ENCODE peak calls at places on chromosomes 13 and 19, in seven cellular contexts. One of them, this sample, is unnamed.

GRCh38 chr19:43688059-43688763 is 18.2 kb upstream of the PLAUR start:
- DNase-seq in endodermal cell: no peak
- DNase-seq in heart right ventricle: no peak
- DNase-seq in foreskin fibroblast: no peak
- DNase-seq in omental fat pad: no peak
- DNase-seq in midbrain: no peak
- DNase-seq in dorsolateral prefrontal cortex: no peak
- DNase-seq in this sample: no peak

GRCh38 chr13:66665991-66666390 is 564.1 kb downstream of the PCDH9 start:
- DNase-seq in midbrain: peak
- DNase-seq in foreskin fibroblast: peak
- DNase-seq in dorsolateral prefrontal cortex: peak
- DNase-seq in endodermal cell: peak
- DNase-seq in omental fat pad: no peak
- DNase-seq in heart right ventricle: no peak
- DNase-seq in this sample: peak

GRCh38 chr13:95546919-95547318 is 5.6 kb upstream of the CLDN10 start:
- DNase-seq in heart right ventricle: no peak
- DNase-seq in foreskin fibroblast: no peak
- DNase-seq in omental fat pad: no peak
- DNase-seq in endodermal cell: peak
- DNase-seq in dorsolateral prefrontal cortex: no peak
- DNase-seq in midbrain: no peak
- DNase-seq in this sample: no peak

GRCh38 chr13:60369242-60369641 is 27.8 kb upstream of the TDRD3 start:
- DNase-seq in heart right ventricle: no peak
- DNase-seq in dorsolateral prefrontal cortex: no peak
- DNase-seq in omental fat pad: no peak
- DNase-seq in endodermal cell: no peak
- DNase-seq in midbrain: no peak
- DNase-seq in foreskin fibroblast: peak
- DNase-seq in this sample: peak

GRCh38 chr19:46886546-46887239 is 25.9 kb downstream of the ARHGAP35 start:
- DNase-seq in foreskin fibroblast: no peak
- DNase-seq in dorsolateral prefrontal cortex: no peak
- DNase-seq in endodermal cell: no peak
- DNase-seq in midbrain: no peak
- DNase-seq in heart right ventricle: no peak
- DNase-seq in omental fat pad: no peak
- DNase-seq in this sample: no peak

GRCh38 chr13:61777281-61777680 is 361.6 kb upstream of the PCDH20 start:
- DNase-seq in endodermal cell: peak
- DNase-seq in midbrain: no peak
- DNase-seq in heart right ventricle: no peak
- DNase-seq in foreskin fibroblast: no peak
- DNase-seq in dorsolateral prefrontal cortex: no peak
- DNase-seq in omental fat pad: no peak
- DNase-seq in this sample: peak

GRCh38 chr19:13070425-13071140 is 32.1 kb downstream of the LYL1 start:
- DNase-seq in midbrain: no peak
- DNase-seq in endodermal cell: no peak
- DNase-seq in foreskin fibroblast: no peak
- DNase-seq in dorsolateral prefrontal cortex: no peak
- DNase-seq in heart right ventricle: no peak
- DNase-seq in omental fat pad: no peak
- DNase-seq in this sample: no peak

GRCh38 chr13:55937180-55937579 is 1203.5 kb upstream of the PRR20A start:
- DNase-seq in foreskin fibroblast: no peak
- DNase-seq in omental fat pad: no peak
- DNase-seq in midbrain: no peak
- DNase-seq in endodermal cell: no peak
- DNase-seq in dorsolateral prefrontal cortex: no peak
- DNase-seq in heart right ventricle: no peak
- DNase-seq in this sample: no peak

GRCh38 chr13:110600980-110601379 is 14.4 kb upstream of the NAXD start:
- DNase-seq in omental fat pad: no peak
- DNase-seq in foreskin fibroblast: no peak
- DNase-seq in dorsolateral prefrontal cortex: no peak
- DNase-seq in heart right ventricle: no peak
- DNase-seq in endodermal cell: peak
- DNase-seq in midbrain: no peak
- DNase-seq in this sample: no peak

GRCh38 chr19:397941-398706 is 10.8 kb downstream of the C2CD4C start:
- DNase-seq in omental fat pad: no peak
- DNase-seq in endodermal cell: no peak
- DNase-seq in midbrain: no peak
- DNase-seq in dorsolateral prefrontal cortex: peak
- DNase-seq in foreskin fibroblast: no peak
- DNase-seq in heart right ventricle: no peak
- DNase-seq in this sample: no peak

GRCh38 chr13:26499209-26499601 is 58.3 kb upstream of the WASF3 start:
- DNase-seq in dorsolateral prefrontal cortex: no peak
- DNase-seq in omental fat pad: no peak
- DNase-seq in endodermal cell: no peak
- DNase-seq in heart right ventricle: no peak
- DNase-seq in foreskin fibroblast: no peak
- DNase-seq in midbrain: no peak
- DNase-seq in this sample: no peak

GRCh38 chr13:78382946-78383542 is 220.3 kb downstream of the POU4F1 start:
- DNase-seq in foreskin fibroblast: no peak
- DNase-seq in dorsolateral prefrontal cortex: no peak
- DNase-seq in endodermal cell: no peak
- DNase-seq in omental fat pad: no peak
- DNase-seq in heart right ventricle: no peak
- DNase-seq in midbrain: no peak
- DNase-seq in this sample: no peak

GRCh38 chr13:110309661-110310524 is 2.8 kb downstream of the COL4A2 start:
- DNase-seq in dorsolateral prefrontal cortex: no peak
- DNase-seq in omental fat pad: no peak
- DNase-seq in foreskin fibroblast: no peak
- DNase-seq in heart right ventricle: no peak
- DNase-seq in endodermal cell: no peak
- DNase-seq in midbrain: no peak
- DNase-seq in this sample: no peak

GRCh38 chr19:33998739-33999345 is 173.5 kb upstream of the LSM14A start:
- DNase-seq in midbrain: no peak
- DNase-seq in foreskin fibroblast: peak
- DNase-seq in dorsolateral prefrontal cortex: no peak
- DNase-seq in heart right ventricle: no peak
- DNase-seq in omental fat pad: no peak
- DNase-seq in endodermal cell: no peak
- DNase-seq in this sample: peak

GRCh38 chr13:64936879-64937278 is 2293.3 kb downstream of the PCDH9 start:
- DNase-seq in midbrain: no peak
- DNase-seq in foreskin fibroblast: no peak
- DNase-seq in endodermal cell: no peak
- DNase-seq in omental fat pad: no peak
- DNase-seq in dorsolateral prefrontal cortex: no peak
- DNase-seq in heart right ventricle: no peak
- DNase-seq in this sample: no peak

GRCh38 chr13:112870737-112871287 is 98.2 kb upstream of the MCF2L start:
- DNase-seq in midbrain: no peak
- DNase-seq in dorsolateral prefrontal cortex: peak
- DNase-seq in heart right ventricle: no peak
- DNase-seq in endodermal cell: no peak
- DNase-seq in foreskin fibroblast: no peak
- DNase-seq in omental fat pad: no peak
- DNase-seq in this sample: no peak

GRCh38 chr13:109427148-109427547 is 359.2 kb downstream of the IRS2 start:
- DNase-seq in dorsolateral prefrontal cortex: no peak
- DNase-seq in heart right ventricle: no peak
- DNase-seq in midbrain: no peak
- DNase-seq in endodermal cell: no peak
- DNase-seq in foreskin fibroblast: peak
- DNase-seq in omental fat pad: no peak
- DNase-seq in this sample: no peak

GRCh38 chr13:28001049-28001448 is 12.6 kb upstream of the URAD start:
- DNase-seq in dorsolateral prefrontal cortex: no peak
- DNase-seq in endodermal cell: no peak
- DNase-seq in omental fat pad: no peak
- DNase-seq in midbrain: no peak
- DNase-seq in heart right ventricle: no peak
- DNase-seq in foreskin fibroblast: no peak
- DNase-seq in this sample: no peak

GRCh38 chr19:47099576-47100050 is 14.0 kb downstream of the ZC3H4 start:
- DNase-seq in midbrain: no peak
- DNase-seq in foreskin fibroblast: no peak
- DNase-seq in omental fat pad: no peak
- DNase-seq in dorsolateral prefrontal cortex: no peak
- DNase-seq in endodermal cell: peak
- DNase-seq in heart right ventricle: no peak
- DNase-seq in this sample: no peak

GRCh38 chr13:28620011-28620830 is 38.7 kb upstream of the POMP start:
- DNase-seq in midbrain: no peak
- DNase-seq in omental fat pad: no peak
- DNase-seq in dorsolateral prefrontal cortex: no peak
- DNase-seq in foreskin fibroblast: no peak
- DNase-seq in endodermal cell: no peak
- DNase-seq in heart right ventricle: no peak
- DNase-seq in this sample: no peak

GRCh38 chr13:24557121-24557520 is 44.5 kb upstream of the PARP4 start:
- DNase-seq in midbrain: no peak
- DNase-seq in omental fat pad: no peak
- DNase-seq in heart right ventricle: no peak
- DNase-seq in endodermal cell: no peak
- DNase-seq in dorsolateral prefrontal cortex: no peak
- DNase-seq in foreskin fibroblast: peak
- DNase-seq in this sample: no peak

GRCh38 chr13:31093145-31093885 is 68.4 kb downstream of the HSPH1 start:
- DNase-seq in heart right ventricle: no peak
- DNase-seq in foreskin fibroblast: no peak
- DNase-seq in dorsolateral prefrontal cortex: no peak
- DNase-seq in omental fat pad: no peak
- DNase-seq in endodermal cell: no peak
- DNase-seq in midbrain: no peak
- DNase-seq in this sample: no peak

GRCh38 chr19:54256250-54257115 is 590 bp downstream of the LILRB5 start:
- DNase-seq in dorsolateral prefrontal cortex: no peak
- DNase-seq in endodermal cell: peak
- DNase-seq in omental fat pad: no peak
- DNase-seq in midbrain: no peak
- DNase-seq in heart right ventricle: no peak
- DNase-seq in foreskin fibroblast: no peak
- DNase-seq in this sample: no peak

GRCh38 chr13:111654531-111654930 is 334.1 kb downstream of the TEX29 start:
- DNase-seq in midbrain: no peak
- DNase-seq in heart right ventricle: no peak
- DNase-seq in foreskin fibroblast: no peak
- DNase-seq in omental fat pad: no peak
- DNase-seq in dorsolateral prefrontal cortex: no peak
- DNase-seq in endodermal cell: peak
- DNase-seq in this sample: no peak

GRCh38 chr19:6890938-6891337 is 3.6 kb downstream of the ADGRE1 start:
- DNase-seq in dorsolateral prefrontal cortex: no peak
- DNase-seq in endodermal cell: no peak
- DNase-seq in midbrain: no peak
- DNase-seq in omental fat pad: no peak
- DNase-seq in heart right ventricle: no peak
- DNase-seq in foreskin fibroblast: no peak
- DNase-seq in this sample: no peak

GRCh38 chr19:37975071-37975470 is 68.1 kb downstream of the SIPA1L3 start:
- DNase-seq in omental fat pad: no peak
- DNase-seq in endodermal cell: no peak
- DNase-seq in foreskin fibroblast: no peak
- DNase-seq in dorsolateral prefrontal cortex: no peak
- DNase-seq in heart right ventricle: no peak
- DNase-seq in midbrain: no peak
- DNase-seq in this sample: no peak

GRCh38 chr13:39655569-39656324 is at the start of gene COG6:
- DNase-seq in dorsolateral prefrontal cortex: peak
- DNase-seq in endodermal cell: peak
- DNase-seq in midbrain: peak
- DNase-seq in heart right ventricle: peak
- DNase-seq in omental fat pad: peak
- DNase-seq in foreskin fibroblast: peak
- DNase-seq in this sample: peak

GRCh38 chr19:11849264-11849615 is 714 bp downstream of the ZNF439 start:
- DNase-seq in midbrain: no peak
- DNase-seq in foreskin fibroblast: no peak
- DNase-seq in omental fat pad: no peak
- DNase-seq in heart right ventricle: no peak
- DNase-seq in dorsolateral prefrontal cortex: no peak
- DNase-seq in endodermal cell: no peak
- DNase-seq in this sample: no peak

GRCh38 chr13:113034451-113035208 is 65.6 kb downstream of the MCF2L start:
- DNase-seq in heart right ventricle: peak
- DNase-seq in foreskin fibroblast: peak
- DNase-seq in omental fat pad: no peak
- DNase-seq in midbrain: peak
- DNase-seq in endodermal cell: peak
- DNase-seq in dorsolateral prefrontal cortex: no peak
- DNase-seq in this sample: peak

GRCh38 chr13:64397699-64398098 is 2832.4 kb downstream of the PCDH9 start:
- DNase-seq in endodermal cell: no peak
- DNase-seq in omental fat pad: no peak
- DNase-seq in midbrain: no peak
- DNase-seq in heart right ventricle: no peak
- DNase-seq in foreskin fibroblast: no peak
- DNase-seq in dorsolateral prefrontal cortex: no peak
- DNase-seq in this sample: no peak

This sample was measured in NCI-H1105 treated with DMSO at 0.1 percent for 48 hours.